ENCODE peak calls at places on chromosomes 6 and 20, in seven cellular contexts. U, M, V, J, R, Z and Q are unnamed samples.
A peak's percentile ranks its signal among the peaks of the same experiment; 100 is the strongest.

GRCh38 chr6:114634016-114634415 is 291.2 kb upstream of the HS3ST5 start:
- DNase-seq in U (no peak), M (no peak), V (no peak), J (no peak), R (peak; percentile 66), Z (no peak), Q (no peak)

GRCh38 chr6:42661540-42662153 is 60.8 kb downstream of the PRPH2 start:
- DNase-seq in U (peak; percentile 82), M (peak; percentile 83), V (peak; percentile 72), J (peak; percentile 77), R (peak; percentile 19), Z (peak; percentile 23), Q (peak; percentile 25)

GRCh38 chr6:125486881-125487280 is 185.1 kb upstream of the HDDC2 start:
- DNase-seq in U (no peak), M (no peak), V (no peak), J (no peak), R (no peak), Z (no peak), Q (no peak)

GRCh38 chr6:160734627-160735026 is 32.6 kb downstream of the PLG start:
- DNase-seq in U (no peak), M (no peak), V (no peak), J (no peak), R (no peak), Z (no peak), Q (no peak)

GRCh38 chr6:134293659-134294161 is 24.2 kb downstream of the SGK1 start:
- DNase-seq in U (no peak), M (no peak), V (no peak), J (no peak), R (peak; percentile 34), Z (no peak), Q (no peak)

GRCh38 chr20:20547876-20548266 is 164.6 kb downstream of the RALGAPA2 start:
- DNase-seq in U (no peak), M (no peak), V (no peak), J (no peak), R (no peak), Z (no peak), Q (no peak)

GRCh38 chr6:95087394-95088097 is 489.8 kb upstream of the MANEA start:
- DNase-seq in U (no peak), M (no peak), V (no peak), J (peak; percentile 78), R (peak; percentile 96), Z (peak; percentile 72), Q (no peak)

GRCh38 chr6:36873612-36874011 is 991 bp downstream of the PPIL1 start:
- DNase-seq in U (no peak), M (no peak), V (no peak), J (no peak), R (no peak), Z (no peak), Q (no peak)

GRCh38 chr6:46949662-46950280 is 28.0 kb upstream of the ADGRF5 start:
- DNase-seq in U (no peak), M (no peak), V (no peak), J (no peak), R (no peak), Z (no peak), Q (no peak)

GRCh38 chr6:139858444-139858843 is 484.0 kb upstream of the CITED2 start:
- DNase-seq in U (no peak), M (no peak), V (no peak), J (no peak), R (peak; percentile 13), Z (no peak), Q (no peak)

GRCh38 chr6:7825986-7826385 is 84.6 kb downstream of the TXNDC5 start:
- DNase-seq in U (no peak), M (no peak), V (no peak), J (no peak), R (no peak), Z (no peak), Q (no peak)

GRCh38 chr6:14721103-14721758 is 524.6 kb upstream of the JARID2 start:
- DNase-seq in U (peak; percentile 8), M (no peak), V (no peak), J (no peak), R (no peak), Z (no peak), Q (no peak)

GRCh38 chr6:20312581-20312980 is 89.1 kb upstream of the E2F3 start:
- DNase-seq in U (no peak), M (no peak), V (no peak), J (no peak), R (no peak), Z (no peak), Q (no peak)

GRCh38 chr6:47633141-47633540 is 65.2 kb upstream of the ADGRF4 start:
- DNase-seq in U (no peak), M (no peak), V (no peak), J (no peak), R (peak; percentile 45), Z (no peak), Q (peak; percentile 53)

GRCh38 chr6:158519761-158520160 is 40.1 kb upstream of the TMEM181 start:
- DNase-seq in U (no peak), M (no peak), V (no peak), J (no peak), R (no peak), Z (no peak), Q (no peak)

GRCh38 chr6:158519354-158519753 is 40.5 kb upstream of the TMEM181 start:
- DNase-seq in U (no peak), M (no peak), V (no peak), J (no peak), R (no peak), Z (no peak), Q (no peak)

GRCh38 chr6:158517038-158517437 is 42.9 kb upstream of the TMEM181 start:
- DNase-seq in U (no peak), M (no peak), V (no peak), J (no peak), R (no peak), Z (no peak), Q (no peak)

GRCh38 chr6:158517581-158517980 is 42.3 kb upstream of the TMEM181 start:
- DNase-seq in U (no peak), M (no peak), V (no peak), J (peak; percentile 14), R (no peak), Z (no peak), Q (no peak)

DNA sequence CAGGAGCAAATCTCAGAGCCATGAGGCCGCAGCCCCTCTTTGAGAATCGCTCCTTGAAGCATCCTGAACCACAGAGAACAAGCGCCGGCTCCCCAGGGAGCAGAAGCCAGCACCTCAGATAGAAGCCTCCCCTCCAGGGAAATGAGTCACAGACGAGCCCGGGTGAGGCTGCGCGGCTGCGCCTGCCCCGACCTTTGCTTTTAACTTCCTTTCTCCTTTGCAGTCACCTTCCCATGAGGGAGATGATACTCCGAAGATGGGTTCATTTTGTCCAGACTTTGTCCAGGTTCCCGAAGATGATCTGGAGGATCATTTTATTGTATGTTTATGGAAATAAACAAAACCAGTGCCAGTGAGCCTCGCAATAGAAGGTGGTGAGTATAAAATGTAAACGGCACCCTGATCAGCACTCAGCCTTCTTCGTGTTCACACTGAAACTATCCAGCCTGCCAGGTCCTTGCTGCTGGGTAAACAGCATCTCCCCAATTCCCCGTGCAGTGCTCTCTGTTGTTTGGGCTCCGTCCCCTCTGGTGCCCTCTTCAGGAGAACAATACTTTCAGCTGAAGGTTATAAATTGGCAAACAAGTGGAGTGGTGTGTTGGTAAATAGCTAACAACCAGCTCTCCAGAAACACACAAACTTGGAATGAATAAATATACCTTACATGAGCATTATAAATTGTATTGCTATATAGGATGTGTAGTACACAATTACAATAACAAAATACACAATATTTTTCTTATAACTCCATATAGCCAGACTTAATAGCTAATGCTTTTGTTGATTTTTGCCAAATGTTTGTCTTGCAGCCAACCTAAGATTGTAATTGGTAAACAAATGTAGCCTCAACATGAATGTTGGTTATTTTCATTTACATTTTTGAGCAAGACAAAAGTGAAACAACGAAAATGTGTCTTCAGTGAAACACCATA is 41.4 kb upstream of the TMEM181 start:
- DNase-seq in U (peak; percentile 50), M (peak; percentile 57), V (no peak), J (peak; percentile 81), R (peak; percentile 77), Z (peak; percentile 43), Q (peak; percentile 61)
- TF ChIP-seq CTCF in U (peak; percentile 39), M (peak; percentile 43), V (peak; percentile 52), J (peak; percentile 81), R (peak; percentile 78), Z (peak; percentile 72), Q (peak; percentile 79)

GRCh38 chr20:24784607-24785006 is 164.5 kb upstream of the CST7 start:
- DNase-seq in U (no peak), M (no peak), V (no peak), J (no peak), R (no peak), Z (no peak), Q (no peak)

GRCh38 chr20:24782221-24782620 is 166.8 kb upstream of the CST7 start:
- DNase-seq in U (no peak), M (no peak), V (no peak), J (no peak), R (no peak), Z (no peak), Q (no peak)

GRCh38 chr20:24783631-24784492 is 165.2 kb upstream of the CST7 start:
- DNase-seq in U (peak; percentile 30), M (no peak), V (no peak), J (no peak), R (no peak), Z (no peak), Q (no peak)

GRCh38 chr20:24781061-24781980 is 167.7 kb upstream of the CST7 start:
- DNase-seq in U (peak; percentile 44), M (peak; percentile 35), V (no peak), J (no peak), R (peak; percentile 11), Z (no peak), Q (peak; percentile 7)

GRCh38 chr20:24782801-24783630 is 166.1 kb upstream of the CST7 start:
- DNase-seq in U (peak; percentile 49), M (peak; percentile 39), V (no peak), J (no peak), R (no peak), Z (no peak), Q (no peak)
- TF ChIP-seq CTCF in U (no peak), M (no peak), V (peak; percentile 29), J (peak; percentile 49), R (no peak), Z (no peak), Q (no peak)

DNA sequence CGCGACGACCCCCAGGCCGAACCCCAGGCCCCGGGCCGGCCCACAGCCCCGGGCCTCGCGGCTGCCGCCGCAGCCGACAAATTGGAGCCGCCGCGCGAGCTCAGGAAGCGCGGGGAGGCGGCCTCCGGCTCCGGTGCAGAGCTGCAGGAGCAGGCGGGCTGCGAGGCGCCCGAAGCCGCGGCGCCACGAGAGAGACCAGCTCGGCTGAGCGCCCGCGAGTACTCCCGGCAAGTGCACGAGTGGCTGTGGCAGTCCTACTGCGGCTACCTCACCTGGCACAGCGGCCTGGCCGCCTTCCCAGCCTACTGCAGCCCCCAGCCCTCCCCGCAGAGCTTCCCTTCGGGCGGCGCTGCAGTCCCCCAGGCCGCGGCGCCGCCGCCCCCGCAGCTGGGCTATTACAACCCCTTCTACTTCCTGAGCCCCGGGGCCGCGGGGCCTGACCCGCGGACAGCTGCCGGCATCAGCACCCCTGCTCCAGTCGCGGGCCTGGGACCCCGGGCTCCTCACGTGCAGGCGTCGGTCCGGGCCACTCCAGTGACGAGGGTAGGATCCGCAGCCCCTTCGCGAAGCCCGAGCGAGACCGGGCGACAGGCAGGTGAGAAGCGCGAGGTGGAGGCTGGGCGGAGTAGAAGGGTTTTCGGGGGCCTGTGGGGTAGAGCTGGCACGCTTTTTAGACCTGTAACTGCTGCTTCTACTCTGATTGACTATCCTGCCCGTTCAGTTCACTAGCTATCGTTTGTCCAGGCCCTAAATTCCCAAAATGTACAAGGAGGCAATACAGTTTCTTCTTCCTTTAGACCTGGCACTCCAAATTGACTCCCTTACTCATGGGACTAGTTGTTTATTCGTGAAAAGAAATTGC is 656 bp downstream of the FAM8A1 start:
- DNase-seq in U (peak; percentile 47), M (peak; percentile 43), V (peak; percentile 53), J (peak; percentile 6), R (peak; percentile 25), Z (no peak), Q (no peak)
- TF ChIP-seq CTCF in U (no peak), M (no peak), V (no peak), J (no peak), R (peak; percentile 3), Z (no peak), Q (no peak)

GRCh38 chr6:25902071-25902470 is 28.0 kb upstream of the SLC17A3 start:
- DNase-seq in U (no peak), M (no peak), V (no peak), J (no peak), R (no peak), Z (no peak), Q (no peak)
- TF ChIP-seq CTCF in U (no peak), M (no peak), V (no peak), J (no peak), R (no peak), Z (no peak), Q (no peak)